ENCODE peak calls at places on chromosome 1, in seven cellular contexts. One of them, this sample, is unnamed.

GRCh38 chr1:207750901-207751300 is 953 bp upstream of the CD46 start:
- DNase-seq in pulmonary artery endothelial cell: no peak
- DNase-seq in NCI-H748 treated with DMSO at 0.1 percent for 48 hours: no peak
- DNase-seq in DMS53: peak
- DNase-seq in hepatic stellate cell: no peak
- DNase-seq in A549: no peak
- DNase-seq in brain microvascular endothelial cell: no peak
- DNase-seq in this sample: peak

GRCh38 chr1:3369437-3370076 is 84.9 kb upstream of the ARHGEF16 start:
- DNase-seq in pulmonary artery endothelial cell: no peak
- DNase-seq in brain microvascular endothelial cell: peak
- DNase-seq in DMS53: no peak
- DNase-seq in NCI-H748 treated with DMSO at 0.1 percent for 48 hours: no peak
- DNase-seq in hepatic stellate cell: peak
- DNase-seq in A549: no peak
- DNase-seq in this sample: no peak

GRCh38 chr1:202233824-202234223 is 40.2 kb downstream of the LGR6 start:
- DNase-seq in brain microvascular endothelial cell: no peak
- DNase-seq in A549: no peak
- DNase-seq in DMS53: no peak
- DNase-seq in pulmonary artery endothelial cell: no peak
- DNase-seq in hepatic stellate cell: no peak
- DNase-seq in NCI-H748 treated with DMSO at 0.1 percent for 48 hours: no peak
- DNase-seq in this sample: no peak

GRCh38 chr1:160367516-160367900 is 637 bp downstream of the NHLH1 start:
- DNase-seq in pulmonary artery endothelial cell: no peak
- DNase-seq in hepatic stellate cell: no peak
- DNase-seq in NCI-H748 treated with DMSO at 0.1 percent for 48 hours: no peak
- DNase-seq in A549: no peak
- DNase-seq in DMS53: no peak
- DNase-seq in brain microvascular endothelial cell: no peak
- DNase-seq in this sample: no peak

GRCh38 chr1:1219341-1219740 is 5.4 kb upstream of the TNFRSF4 start:
- DNase-seq in hepatic stellate cell: no peak
- DNase-seq in pulmonary artery endothelial cell: no peak
- DNase-seq in brain microvascular endothelial cell: no peak
- DNase-seq in NCI-H748 treated with DMSO at 0.1 percent for 48 hours: no peak
- DNase-seq in A549: no peak
- DNase-seq in DMS53: no peak
- DNase-seq in this sample: no peak

GRCh38 chr1:100868364-100868995 is 26.2 kb downstream of the EXTL2 start:
- DNase-seq in pulmonary artery endothelial cell: peak
- DNase-seq in NCI-H748 treated with DMSO at 0.1 percent for 48 hours: no peak
- DNase-seq in brain microvascular endothelial cell: no peak
- DNase-seq in hepatic stellate cell: no peak
- DNase-seq in DMS53: peak
- DNase-seq in A549: peak
- DNase-seq in this sample: peak

GRCh38 chr1:238252033-238252802 is 361.5 kb upstream of the ZP4 start:
- DNase-seq in pulmonary artery endothelial cell: no peak
- DNase-seq in hepatic stellate cell: peak
- DNase-seq in DMS53: peak
- DNase-seq in A549: peak
- DNase-seq in brain microvascular endothelial cell: peak
- DNase-seq in NCI-H748 treated with DMSO at 0.1 percent for 48 hours: no peak
- DNase-seq in this sample: no peak

GRCh38 chr1:150365945-150366344 is 2.0 kb downstream of the RPRD2 start:
- DNase-seq in brain microvascular endothelial cell: no peak
- DNase-seq in hepatic stellate cell: no peak
- DNase-seq in NCI-H748 treated with DMSO at 0.1 percent for 48 hours: no peak
- DNase-seq in DMS53: peak
- DNase-seq in pulmonary artery endothelial cell: no peak
- DNase-seq in A549: no peak
- DNase-seq in this sample: peak

GRCh38 chr1:59417406-59417805 is 120.5 kb downstream of the FGGY start:
- DNase-seq in hepatic stellate cell: no peak
- DNase-seq in brain microvascular endothelial cell: no peak
- DNase-seq in A549: no peak
- DNase-seq in NCI-H748 treated with DMSO at 0.1 percent for 48 hours: no peak
- DNase-seq in pulmonary artery endothelial cell: no peak
- DNase-seq in DMS53: no peak
- DNase-seq in this sample: no peak

GRCh38 chr1:58942759-58943191 is 158.9 kb upstream of the JUN start:
- DNase-seq in DMS53: no peak
- DNase-seq in hepatic stellate cell: no peak
- DNase-seq in pulmonary artery endothelial cell: no peak
- DNase-seq in NCI-H748 treated with DMSO at 0.1 percent for 48 hours: no peak
- DNase-seq in A549: no peak
- DNase-seq in brain microvascular endothelial cell: no peak
- DNase-seq in this sample: no peak

GRCh38 chr1:10242135-10242534 is 31.8 kb downstream of the KIF1B start:
- DNase-seq in NCI-H748 treated with DMSO at 0.1 percent for 48 hours: no peak
- DNase-seq in pulmonary artery endothelial cell: no peak
- DNase-seq in A549: no peak
- DNase-seq in brain microvascular endothelial cell: no peak
- DNase-seq in DMS53: no peak
- DNase-seq in hepatic stellate cell: no peak
- DNase-seq in this sample: no peak

GRCh38 chr1:186250529-186250928 is 124.5 kb downstream of the TPR start:
- DNase-seq in A549: no peak
- DNase-seq in NCI-H748 treated with DMSO at 0.1 percent for 48 hours: no peak
- DNase-seq in hepatic stellate cell: no peak
- DNase-seq in pulmonary artery endothelial cell: no peak
- DNase-seq in brain microvascular endothelial cell: no peak
- DNase-seq in DMS53: no peak
- DNase-seq in this sample: no peak

GRCh38 chr1:40392206-40392605 is 18.7 kb downstream of the SMAP2 start:
- DNase-seq in NCI-H748 treated with DMSO at 0.1 percent for 48 hours: peak
- DNase-seq in DMS53: no peak
- DNase-seq in A549: no peak
- DNase-seq in pulmonary artery endothelial cell: no peak
- DNase-seq in brain microvascular endothelial cell: peak
- DNase-seq in hepatic stellate cell: peak
- DNase-seq in this sample: no peak

GRCh38 chr1:75720820-75721219 is 3.7 kb upstream of the ACADM start:
- DNase-seq in DMS53: no peak
- DNase-seq in A549: no peak
- DNase-seq in hepatic stellate cell: no peak
- DNase-seq in NCI-H748 treated with DMSO at 0.1 percent for 48 hours: no peak
- DNase-seq in pulmonary artery endothelial cell: no peak
- DNase-seq in brain microvascular endothelial cell: no peak
- DNase-seq in this sample: no peak

GRCh38 chr1:94929351-94929814 is 2.5 kb upstream of the CNN3 start:
- DNase-seq in DMS53: peak
- DNase-seq in hepatic stellate cell: no peak
- DNase-seq in pulmonary artery endothelial cell: no peak
- DNase-seq in A549: no peak
- DNase-seq in NCI-H748 treated with DMSO at 0.1 percent for 48 hours: no peak
- DNase-seq in brain microvascular endothelial cell: no peak
- DNase-seq in this sample: no peak

GRCh38 chr1:211377539-211378461 is 51.2 kb downstream of the TRAF5 start:
- DNase-seq in pulmonary artery endothelial cell: no peak
- DNase-seq in DMS53: no peak
- DNase-seq in brain microvascular endothelial cell: no peak
- DNase-seq in NCI-H748 treated with DMSO at 0.1 percent for 48 hours: no peak
- DNase-seq in A549: no peak
- DNase-seq in hepatic stellate cell: no peak
- DNase-seq in this sample: no peak

GRCh38 chr1:22418852-22419480 is 32.7 kb upstream of the ZBTB40 start:
- DNase-seq in DMS53: peak
- DNase-seq in brain microvascular endothelial cell: peak
- DNase-seq in hepatic stellate cell: peak
- DNase-seq in A549: no peak
- DNase-seq in NCI-H748 treated with DMSO at 0.1 percent for 48 hours: no peak
- DNase-seq in pulmonary artery endothelial cell: no peak
- DNase-seq in this sample: no peak

GRCh38 chr1:7948950-7949349 is 8.3 kb upstream of the TNFRSF9 start:
- DNase-seq in A549: no peak
- DNase-seq in NCI-H748 treated with DMSO at 0.1 percent for 48 hours: no peak
- DNase-seq in DMS53: no peak
- DNase-seq in brain microvascular endothelial cell: peak
- DNase-seq in hepatic stellate cell: peak
- DNase-seq in pulmonary artery endothelial cell: no peak
- DNase-seq in this sample: no peak

GRCh38 chr1:20466231-20466630 is 19.8 kb downstream of the CAMK2N1 start:
- DNase-seq in NCI-H748 treated with DMSO at 0.1 percent for 48 hours: no peak
- DNase-seq in hepatic stellate cell: no peak
- DNase-seq in pulmonary artery endothelial cell: no peak
- DNase-seq in brain microvascular endothelial cell: no peak
- DNase-seq in DMS53: no peak
- DNase-seq in A549: no peak
- DNase-seq in this sample: no peak

GRCh38 chr1:157766792-157767191 is 10.1 kb downstream of the FCRL2 start:
- DNase-seq in NCI-H748 treated with DMSO at 0.1 percent for 48 hours: no peak
- DNase-seq in DMS53: no peak
- DNase-seq in A549: no peak
- DNase-seq in pulmonary artery endothelial cell: no peak
- DNase-seq in brain microvascular endothelial cell: no peak
- DNase-seq in hepatic stellate cell: no peak
- DNase-seq in this sample: no peak

GRCh38 chr1:3775498-3776230 is 3.1 kb downstream of the SMIM1 start:
- DNase-seq in DMS53: peak
- DNase-seq in brain microvascular endothelial cell: peak
- DNase-seq in hepatic stellate cell: peak
- DNase-seq in pulmonary artery endothelial cell: no peak
- DNase-seq in A549: peak
- DNase-seq in NCI-H748 treated with DMSO at 0.1 percent for 48 hours: peak
- DNase-seq in this sample: no peak

GRCh38 chr1:27523666-27524020 is 33.7 kb upstream of the WASF2 start:
- DNase-seq in pulmonary artery endothelial cell: no peak
- DNase-seq in hepatic stellate cell: no peak
- DNase-seq in A549: no peak
- DNase-seq in DMS53: no peak
- DNase-seq in NCI-H748 treated with DMSO at 0.1 percent for 48 hours: no peak
- DNase-seq in brain microvascular endothelial cell: no peak
- DNase-seq in this sample: no peak

GRCh38 chr1:174976436-174977107 is 23.2 kb upstream of the CACYBP start:
- DNase-seq in brain microvascular endothelial cell: peak
- DNase-seq in hepatic stellate cell: peak
- DNase-seq in NCI-H748 treated with DMSO at 0.1 percent for 48 hours: no peak
- DNase-seq in DMS53: no peak
- DNase-seq in A549: no peak
- DNase-seq in pulmonary artery endothelial cell: no peak
- DNase-seq in this sample: no peak